ENCODE peak calls at places on chromosomes 4 and X, in four cellular contexts. B, C, I and K are unnamed samples.

GRCh38 chr4:7803992-7804758 is 135.5 kb downstream of the AFAP1 start:
- DNase-seq in B (peak; percentile 88), C (peak; percentile 80), I (peak; percentile 77), K (peak; percentile 75)

GRCh38 chr4:101418055-101418454 is 70.7 kb upstream of the PPP3CA start:
- DNase-seq in B (no peak), C (no peak), I (peak; percentile 12), K (no peak)

GRCh38 chr4:81688085-81688484 is 216.4 kb upstream of the RASGEF1B start:
- DNase-seq in B (peak; percentile 69), C (no peak), I (no peak), K (no peak)

GRCh38 chr4:129344058-129344457 is 248.1 kb downstream of the C4orf33 start:
- DNase-seq in B (peak; percentile 31), C (peak; percentile 27), I (peak; percentile 38), K (peak; percentile 26)

GRCh38 chrX:24396236-24396929 is 35.9 kb downstream of the SUPT20HL1 start:
- DNase-seq in B (no peak), C (peak; percentile 17), I (no peak), K (no peak)

GRCh38 chr4:97185233-97185632 is 958.0 kb downstream of the STPG2 start:
- DNase-seq in B (no peak), C (no peak), I (no peak), K (no peak)

GRCh38 chr4:118076958-118077766 is 42.9 kb downstream of the NDST3 start:
- DNase-seq in B (peak; percentile 76), C (peak; percentile 34), I (peak; percentile 30), K (no peak)

GRCh38 chr4:23923840-23924239 is 34.0 kb upstream of the PPARGC1A start:
- DNase-seq in B (peak; percentile 32), C (no peak), I (no peak), K (no peak)

GRCh38 chr4:92488496-92488895 is 184.7 kb downstream of the GRID2 start:
- DNase-seq in B (peak; percentile 43), C (no peak), I (no peak), K (no peak)

GRCh38 chr4:1945492-1945891 is 63.3 kb downstream of the NELFA start:
- DNase-seq in B (peak; percentile 45), C (no peak), I (no peak), K (no peak)

GRCh38 chr4:159103406-159104131 is 690 bp downstream of the RAPGEF2 start:
- DNase-seq in B (peak; percentile 63), C (peak; percentile 23), I (peak; percentile 59), K (peak; percentile 60)

GRCh38 chr4:3227878-3228675 is 20.9 kb upstream of the MSANTD1 start:
- DNase-seq in B (no peak), C (peak; percentile 21), I (no peak), K (no peak)

GRCh38 chr4:3231431-3231980 is 17.5 kb upstream of the MSANTD1 start:
- DNase-seq in B (no peak), C (no peak), I (no peak), K (no peak)

GRCh38 chr4:3229964-3230363 is 19.0 kb upstream of the MSANTD1 start:
- DNase-seq in B (no peak), C (no peak), I (no peak), K (no peak)

GRCh38 chr4:3228881-3229280 is 20.1 kb upstream of the MSANTD1 start:
- DNase-seq in B (no peak), C (no peak), I (no peak), K (no peak)

DNA sequence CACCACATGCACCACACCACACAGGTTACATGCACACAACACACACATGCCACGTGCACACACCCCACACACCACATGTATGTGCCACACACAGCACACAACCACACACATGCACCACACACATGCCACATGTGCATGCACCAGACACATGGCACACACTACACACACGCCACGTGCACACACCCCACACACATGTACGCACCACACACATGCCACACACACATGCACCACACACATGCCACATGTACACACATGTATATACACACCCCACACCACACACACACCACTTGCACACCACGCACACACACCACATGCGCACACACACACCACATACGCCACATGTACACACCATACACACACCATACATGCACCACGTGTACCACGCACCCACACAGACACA is 19.6 kb upstream of the MSANTD1 start:
- DNase-seq in B (no peak), C (no peak), I (no peak), K (no peak)
- H3K4ac ChIP-seq in B (no peak overlapping the region), C (no peak overlapping the region), I (no peak overlapping the region), K (no peak overlapping the region)

DNA sequence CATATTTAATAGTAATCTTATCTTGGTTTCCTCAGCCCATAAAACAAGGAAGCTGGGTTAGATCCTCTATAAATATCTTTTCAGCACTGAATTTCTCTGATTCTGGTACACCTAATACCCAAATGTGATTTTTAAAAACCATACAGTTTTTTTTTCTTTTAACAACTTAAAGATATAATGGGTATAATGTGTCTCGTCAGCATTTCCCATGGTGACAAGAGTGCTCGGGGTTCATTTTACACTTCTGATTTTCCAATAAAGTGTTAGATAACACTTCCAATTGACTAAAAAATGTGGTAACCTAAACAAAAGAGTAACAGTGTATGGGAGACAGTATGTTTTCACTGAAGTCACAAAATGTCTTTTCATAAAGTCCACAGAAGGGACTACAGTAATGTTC is 693.4 kb upstream of the TENM3 start:
- DNase-seq in B (no peak), C (no peak), I (no peak), K (no peak)
- H3K4ac ChIP-seq in B (no peak overlapping the region), C (no peak overlapping the region), I (no peak overlapping the region), K (no peak overlapping the region)

GRCh38 chr4:11801466-11802446 is 373.1 kb upstream of the HS3ST1 start:
- DNase-seq in B (no peak), C (no peak), I (no peak), K (no peak)
- H3K4ac ChIP-seq in B (no peak overlapping the region), C (no peak overlapping the region), I (no peak overlapping the region), K (no peak overlapping the region)

DNA sequence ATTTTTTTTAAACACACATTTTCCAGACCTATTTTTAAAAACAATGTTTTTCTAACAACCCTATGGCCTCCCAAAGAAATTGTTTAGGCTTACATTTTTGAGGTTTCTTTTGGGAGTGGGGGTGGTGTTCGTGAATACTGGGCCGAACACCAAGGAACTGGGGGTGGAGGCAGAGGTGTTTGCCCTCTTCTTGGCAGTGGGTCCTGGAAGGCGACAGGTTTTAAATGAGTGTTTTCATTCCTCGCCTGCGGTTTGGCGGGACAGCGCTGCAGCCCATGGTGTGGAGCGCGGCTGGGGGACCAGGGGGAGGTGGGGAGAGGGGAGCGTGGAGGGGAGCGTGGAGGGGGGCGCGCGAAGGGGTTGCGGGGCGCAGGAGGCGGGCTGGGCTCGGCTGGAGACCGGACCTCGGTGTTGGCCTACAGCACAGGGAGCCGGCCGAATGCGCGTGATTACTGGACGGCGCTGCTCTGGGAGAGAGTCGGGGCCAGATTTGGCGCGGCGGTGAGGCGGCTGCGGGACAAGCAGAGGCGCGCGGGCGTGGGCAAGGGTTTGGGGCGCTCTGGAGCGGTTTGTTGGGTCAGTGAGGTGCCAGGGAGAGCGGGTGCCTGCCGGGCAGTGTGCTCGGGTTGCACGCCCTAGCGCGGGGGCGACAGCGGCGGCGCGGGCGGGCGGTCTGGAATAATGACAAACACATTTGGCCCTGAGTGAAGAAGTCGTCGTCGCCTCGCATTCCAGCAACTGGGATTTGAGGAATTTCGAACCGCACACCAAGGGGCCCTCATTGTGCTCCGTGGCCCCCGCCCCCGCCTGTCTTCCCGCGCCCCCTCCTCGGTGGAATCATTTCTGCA is 762 bp downstream of the PDGFRA start:
- DNase-seq in B (peak; percentile 64), C (peak; percentile 69), I (peak; percentile 44), K (peak; percentile 2)
- H3K4ac ChIP-seq in B (no peak overlapping the region), C (peak overlapping the region; percentile 98), I (peak overlapping the region; percentile 94), K (no peak overlapping the region)

GRCh38 chrX:143466130-143466529 is 51.1 kb downstream of the SPANXN3 start:
- DNase-seq in B (no peak), C (no peak), I (no peak), K (no peak)
- H3K4ac ChIP-seq in B (no peak overlapping the region), C (no peak overlapping the region), I (no peak overlapping the region), K (no peak overlapping the region)

DNA sequence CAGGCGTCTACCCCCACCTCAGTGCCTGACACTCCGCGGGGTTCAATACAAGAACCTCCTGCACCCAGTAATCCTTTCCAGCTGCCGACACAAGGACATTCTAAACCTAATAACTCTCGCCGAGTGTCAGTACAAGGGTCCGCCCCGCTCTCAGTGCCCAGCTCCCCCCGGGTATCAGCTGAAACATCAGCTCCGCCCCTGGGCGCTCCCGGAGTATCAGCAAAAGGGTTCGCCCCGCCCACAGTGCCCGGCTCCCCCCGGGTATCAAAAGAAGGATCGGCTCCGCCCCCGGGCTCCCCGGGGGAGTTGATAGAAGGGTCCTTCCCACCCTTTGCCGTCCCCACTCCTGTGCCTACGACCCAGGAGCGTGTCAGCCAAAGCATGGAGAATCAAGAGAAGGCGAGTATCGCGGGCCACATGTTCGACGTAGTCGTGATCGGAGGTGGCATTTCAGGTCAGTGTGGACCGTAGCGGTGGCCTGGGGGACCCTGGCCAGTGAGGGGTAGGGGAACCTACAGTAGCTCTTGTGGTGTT is at the start of gene MAOA:
- DNase-seq in B (peak; percentile 20), C (no peak), I (peak; percentile 53), K (peak; percentile 20)
- H3K4ac ChIP-seq in B (no peak within 1 kb of the TSS), C (no peak within 1 kb of the TSS), I (no peak within 1 kb of the TSS), K (no peak within 1 kb of the TSS)

DNA sequence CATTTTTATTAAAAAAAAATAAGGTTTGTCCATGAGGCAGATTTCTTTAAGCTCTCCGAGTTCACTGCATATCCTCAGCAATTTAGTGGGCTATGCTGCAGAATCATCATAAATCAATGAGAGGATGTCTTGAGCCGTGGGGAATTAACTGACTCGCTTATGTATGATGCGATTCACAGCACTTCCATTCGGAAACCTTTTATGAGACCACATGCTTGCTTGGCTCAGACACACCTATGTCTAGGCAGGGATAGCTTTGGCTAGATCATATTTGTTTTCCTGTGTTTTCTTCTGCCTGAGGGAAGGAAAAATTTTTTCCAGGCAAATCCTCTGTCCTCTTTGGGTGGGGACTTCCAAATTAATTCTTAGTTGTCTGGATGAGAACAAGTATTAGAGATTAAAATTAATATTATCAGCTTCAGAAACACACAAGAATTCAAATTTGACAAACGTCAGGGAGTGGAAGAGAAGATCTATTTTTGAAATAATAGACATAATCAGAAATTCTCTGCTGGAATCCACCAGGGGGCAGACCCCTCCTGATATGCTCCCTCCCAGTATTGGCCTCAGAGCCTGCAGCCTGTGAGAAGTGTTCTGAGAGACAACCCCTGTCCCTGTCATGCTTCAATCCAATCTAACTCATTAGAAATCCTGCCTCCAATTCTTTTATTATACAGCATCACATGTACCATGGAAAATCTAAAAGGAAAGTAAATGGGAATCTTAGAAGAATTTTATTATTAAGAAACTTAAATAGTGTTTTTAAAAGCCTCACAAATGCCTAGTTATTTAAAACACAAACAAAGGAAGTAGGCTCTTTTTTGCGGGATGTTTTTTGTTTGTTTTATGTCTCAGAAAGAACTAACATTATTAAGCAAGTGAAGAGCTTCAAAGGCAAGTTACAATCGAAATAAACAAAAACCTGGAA is 345.1 kb upstream of the TACR3 start:
- DNase-seq in B (peak; percentile 63), C (no peak), I (peak; percentile 64), K (peak; percentile 38)
- H3K4ac ChIP-seq in B (no peak overlapping the region), C (no peak overlapping the region), I (no peak overlapping the region), K (no peak overlapping the region)